ENCODE peak calls at places on chromosomes 1 and 21, in four cellular contexts. O is HFF-Myc, J is fibroblast of villous mesenchyme, T is ovary. B is an unnamed sample.

GRCh38 chr21:37206531-37206930 is 60.6 kb downstream of the VPS26C start:
- DNase-seq in T (no peak), O (no peak), J (no peak), B (no peak)

GRCh38 chr1:2643414-2644077 is 10.7 kb upstream of the MMEL1 start:
- DNase-seq in J (no peak), O (no peak), T (peak; percentile 40), B (no peak)

GRCh38 chr1:112852276-112852675 is 103.7 kb downstream of the SLC16A1 start:
- DNase-seq in T (no peak), O (no peak), J (no peak), B (no peak)

GRCh38 chr1:29428997-29429396 is 192.7 kb downstream of the PTPRU start:
- DNase-seq in T (no peak), O (no peak), J (no peak), B (no peak)

GRCh38 chr1:31790641-31791091 is 25.2 kb downstream of the SPOCD1 start:
- DNase-seq in J (no peak), T (peak; percentile 32), O (no peak), B (no peak)

GRCh38 chr1:169102567-169102966 is 3.9 kb upstream of the ATP1B1 start:
- DNase-seq in O (peak; percentile 35), J (peak; percentile 56), T (peak; percentile 20), B (peak; percentile 75)

GRCh38 chr1:151807131-151807530 is 1.9 kb upstream of the LINGO4 start:
- DNase-seq in T (no peak), O (no peak), J (no peak), B (no peak)

GRCh38 chr21:24824209-24824608 is 783.1 kb downstream of the MRPL39 start:
- DNase-seq in O (no peak), J (no peak), T (no peak), B (no peak)

GRCh38 chr1:169339773-169340172 is 27.8 kb downstream of the NME7 start:
- DNase-seq in T (no peak), O (no peak), J (no peak), B (no peak)

GRCh38 chr1:64650411-64650810 is 94.5 kb upstream of the RAVER2 start:
- DNase-seq in J (peak; percentile 15), T (no peak), O (no peak), B (peak; percentile 10)

GRCh38 chr21:29053656-29054055 is 19.8 kb downstream of the CCT8 start:
- DNase-seq in J (no peak), T (no peak), O (no peak), B (peak; percentile 9)

GRCh38 chr1:110610741-110611286 is 4.7 kb upstream of the KCNA2 start:
- DNase-seq in O (no peak), T (no peak), J (no peak), B (no peak)

GRCh38 chr1:102858695-102859094 is 249.6 kb downstream of the COL11A1 start:
- DNase-seq in J (peak; percentile 96), T (no peak), O (peak; percentile 85), B (no peak)

GRCh38 chr1:168372857-168373520 is 92.3 kb downstream of the TBX19 start:
- DNase-seq in T (no peak), O (no peak), J (no peak), B (no peak)

GRCh38 chr1:94792876-94793605 is 27.1 kb upstream of the SLC44A3 start:
- DNase-seq in T (no peak), J (peak; percentile 88), O (no peak), B (peak; percentile 60)

GRCh38 chr1:214833357-214833756 is 230.4 kb downstream of the CENPF start:
- DNase-seq in O (no peak), T (no peak), J (peak; percentile 79), B (peak; percentile 81)

GRCh38 chr1:65844990-65845757 is 52.5 kb downstream of the PDE4B start:
- DNase-seq in O (no peak), J (no peak), T (no peak), B (no peak)

GRCh38 chr1:5991784-5992033 is 516 bp downstream of the NPHP4 start:
- DNase-seq in T (no peak), J (no peak), O (no peak), B (no peak)

GRCh38 chr1:1238702-1239178 is 6.7 kb downstream of the B3GALT6 start:
- DNase-seq in T (no peak), J (no peak), O (no peak), B (no peak)

GRCh38 chr1:204623365-204623893 is 62.1 kb downstream of the LRRN2 start:
- DNase-seq in T (peak; percentile 54), J (peak; percentile 53), O (peak; percentile 39), B (peak; percentile 43)

GRCh38 chr1:244210884-244211558 is 159.9 kb downstream of the ZBTB18 start:
- DNase-seq in J (no peak), T (no peak), O (no peak), B (no peak)

GRCh38 chr1:196466656-196467055 is 141.6 kb downstream of the KCNT2 start:
- DNase-seq in T (no peak), J (no peak), O (peak; percentile 6), B (peak; percentile 43)

GRCh38 chr1:88983791-88984552 is 8.5 kb downstream of the KYAT3 start:
- DNase-seq in O (no peak), J (peak; percentile 79), T (no peak), B (peak; percentile 19)

GRCh38 chr1:32755098-32755809 is 52.7 kb upstream of the SYNC start:
- DNase-seq in J (no peak), T (peak; percentile 52), O (no peak), B (no peak)

GRCh38 chr1:13487143-13487868 is 26.5 kb downstream of the LRRC38 start:
- DNase-seq in T (no peak), O (no peak), J (no peak), B (no peak)

GRCh38 chr1:27429029-27429425 is 36.6 kb downstream of the GPR3 start:
- DNase-seq in O (no peak), T (no peak), J (no peak), B (no peak)

GRCh38 chr1:27427329-27427728 is 34.9 kb downstream of the GPR3 start:
- DNase-seq in J (no peak), T (no peak), O (no peak), B (no peak)

GRCh38 chr1:27428316-27429028 is 36.0 kb downstream of the GPR3 start:
- DNase-seq in O (no peak), J (peak; percentile 41), T (no peak), B (no peak)

GRCh38 chr1:27430903-27431653 is 38.7 kb downstream of the GPR3 start:
- DNase-seq in T (no peak), J (peak; percentile 22), O (no peak), B (peak; percentile 6)

DNA sequence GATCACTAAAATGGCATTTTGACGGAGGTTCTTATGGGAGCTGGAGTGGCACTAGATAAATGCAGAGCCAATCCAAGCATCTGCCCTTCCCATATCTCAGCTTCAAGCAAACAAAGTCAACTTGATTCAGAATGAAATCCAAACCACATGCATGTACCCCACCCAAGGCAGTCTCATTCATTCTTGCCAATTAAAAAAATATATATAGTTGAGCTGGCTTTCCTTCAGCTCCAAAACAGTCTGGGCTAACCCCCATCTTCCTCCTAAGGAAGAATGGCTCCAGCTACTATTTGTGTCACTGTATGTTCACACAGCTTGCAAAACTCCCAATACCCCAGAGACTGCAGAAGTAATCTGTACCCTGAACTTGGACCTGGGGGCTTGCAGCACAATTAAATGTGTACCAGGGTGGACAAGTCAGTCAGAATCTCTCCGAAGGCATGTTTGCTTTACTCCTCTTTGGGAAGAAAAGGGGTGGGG is 35.5 kb downstream of the GPR3 start:
- DNase-seq in T (no peak), O (no peak), J (no peak), B (no peak)
- H3K4me3 ChIP-seq in T (no peak overlapping the region), O (no peak overlapping the region), J (no peak overlapping the region), B (no peak overlapping the region)

DNA sequence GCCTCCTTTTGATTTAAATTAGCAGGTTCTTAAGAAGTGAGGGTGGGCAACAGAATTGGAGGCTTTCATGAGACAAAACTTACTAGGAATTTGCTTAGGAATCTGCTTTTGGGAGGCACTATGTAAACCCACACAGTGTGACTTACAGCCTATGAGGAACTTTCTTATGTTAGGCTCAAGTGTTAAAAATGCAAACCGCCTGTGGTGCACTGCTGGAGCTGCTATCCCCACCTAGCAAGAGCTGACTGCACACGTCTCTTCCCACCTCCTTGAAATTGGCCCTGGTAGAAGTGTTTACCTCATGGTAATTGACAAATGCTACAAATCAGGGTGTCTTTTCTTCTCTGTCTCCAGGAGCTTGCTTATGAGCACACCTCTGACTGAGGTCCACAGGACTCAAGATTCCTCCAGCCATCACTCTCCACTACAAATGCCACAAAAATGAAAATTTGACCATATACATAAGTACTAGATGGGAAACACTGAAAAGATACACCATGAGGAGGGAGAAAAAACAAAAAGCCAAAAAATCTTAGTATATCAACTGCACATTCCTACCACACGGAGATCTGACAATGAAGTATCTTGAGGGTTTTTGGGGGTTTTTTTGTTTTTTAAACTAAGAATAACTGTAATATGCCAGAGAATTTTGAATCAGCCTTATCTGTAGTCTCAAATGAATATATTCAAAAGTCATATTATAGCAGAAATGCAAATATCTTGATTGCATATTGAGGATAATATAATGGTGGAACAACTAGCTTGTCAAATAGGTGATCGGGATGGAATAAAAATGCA is 18.2 kb upstream of the NPL start:
- DNase-seq in O (no peak), T (no peak), J (no peak), B (no peak)
- TF ChIP-seq CTCF in O (no peak), T (no peak), J (no peak), B (peak; percentile 13)

GRCh38 chr1:21341022-21341421 is 50.8 kb upstream of the ECE1 start:
- DNase-seq in J (no peak), T (peak; percentile 33), O (no peak), B (no peak)
- H3K4me3 ChIP-seq in J (no peak overlapping the region), T (no peak overlapping the region), O (no peak overlapping the region), B (no peak overlapping the region)

GRCh38 chr21:45358261-45358670 is 46.7 kb upstream of the COL18A1 start:
- DNase-seq in J (no peak), T (peak; percentile 39), O (no peak), B (no peak)
- TF ChIP-seq CTCF in J (no peak), T (no peak), O (no peak), B (no peak)

GRCh38 chr1:193069748-193070394 is 10.5 kb downstream of the RO60 start:
- DNase-seq in J (no peak), O (no peak), T (no peak), B (no peak)

GRCh38 chr1:193070942-193071341 is 11.5 kb downstream of the RO60 start:
- DNase-seq in J (no peak), T (no peak), O (no peak), B (peak; percentile 50)

GRCh38 chr1:193066606-193067005 is 7.2 kb downstream of the RO60 start:
- DNase-seq in J (no peak), O (no peak), T (no peak), B (no peak)

GRCh38 chr1:193068013-193068412 is 8.6 kb downstream of the RO60 start:
- DNase-seq in T (no peak), J (no peak), O (no peak), B (no peak)

DNA sequence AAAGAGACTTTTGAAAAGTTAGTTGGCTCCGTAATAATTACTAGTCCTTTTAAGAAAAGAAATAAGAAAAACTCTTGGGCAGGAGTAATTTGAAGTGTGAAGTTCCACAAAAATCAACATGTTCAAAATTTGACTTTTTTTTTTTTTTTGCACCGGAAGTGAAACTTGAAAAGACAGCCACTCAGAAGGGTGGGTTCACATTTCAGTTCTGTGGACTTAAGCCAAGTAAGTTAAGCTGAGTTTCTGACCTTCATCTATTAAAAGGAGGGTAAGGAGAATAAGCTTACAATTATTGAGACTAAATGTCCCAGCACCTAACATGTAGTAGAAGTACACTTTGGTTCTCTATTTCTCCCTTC is 11.0 kb downstream of the RO60 start:
- DNase-seq in T (no peak), O (no peak), J (no peak), B (no peak)
- H3K4me3 ChIP-seq in T (no peak overlapping the region), O (no peak overlapping the region), J (no peak overlapping the region), B (no peak overlapping the region)

B was measured in brain microvascular endothelial cell.